ENCODE peak calls at places on chromosomes 4 and X, in eight cellular contexts. P, Z, K, I, V, H, E and N are unnamed samples. For H3K36me3, the result is how much of the 10 kb centered on the place peaks cover.

GRCh38 chr4:55445921-55446577 is 50.3 kb downstream of the TMEM165 start:
- DNase-seq in P (no peak), Z (no peak), K (no peak), I (no peak), V (no peak), H (peak), E (no peak), N (peak)

GRCh38 chrX:56503941-56504673 is 59.3 kb upstream of the UBQLN2 start:
- DNase-seq in P (no peak), Z (no peak), K (no peak), I (peak), V (no peak), H (no peak), E (no peak), N (no peak)

GRCh38 chr4:53189011-53189410 is 176.8 kb downstream of the SCFD2 start:
- DNase-seq in P (no peak), Z (no peak), K (no peak), I (peak), V (no peak), H (peak), E (no peak), N (peak)

GRCh38 chr4:1775731-1776500 is 17.2 kb upstream of the FGFR3 start:
- DNase-seq in P (no peak), Z (no peak), K (peak), I (peak), V (peak), H (no peak), E (no peak), N (no peak)

GRCh38 chr4:172850838-172851237 is 317.8 kb upstream of the GALNT7 start:
- DNase-seq in P (no peak), Z (no peak), K (no peak), I (peak), V (no peak), H (peak), E (no peak), N (peak)

GRCh38 chr4:100042235-100042634 is 92.2 kb upstream of the H2AZ1 start:
- DNase-seq in P (no peak), Z (no peak), K (no peak), I (peak), V (no peak), H (no peak), E (no peak), N (no peak)

GRCh38 chr4:176380352-176381157 is 60.8 kb downstream of the SPCS3 start:
- DNase-seq in P (no peak), Z (no peak), K (no peak), I (no peak), V (no peak), H (no peak), E (no peak), N (no peak)

GRCh38 chr4:108360857-108361820 is 192.4 kb upstream of the LEF1 start:
- DNase-seq in P (peak), Z (peak), K (peak), I (peak), V (peak), H (peak), E (peak), N (peak)

GRCh38 chr4:2433609-2434350 is 15.0 kb downstream of the CFAP99 start:
- DNase-seq in P (peak), Z (no peak), K (no peak), I (no peak), V (peak), H (no peak), E (no peak), N (no peak)

GRCh38 chrX:1246816-1247215 is 21.8 kb upstream of the CSF2RA start:
- DNase-seq in P (no peak), Z (peak), K (peak), I (peak), V (peak), H (peak), E (peak), N (peak)

GRCh38 chr4:169565606-169566351 is 46.6 kb downstream of the NEK1 start:
- DNase-seq in P (no peak), Z (no peak), K (no peak), I (no peak), V (no peak), H (no peak), E (no peak), N (no peak)

GRCh38 chr4:158302076-158302866 is 92.0 kb downstream of the TMEM144 start:
- DNase-seq in P (no peak), Z (no peak), K (no peak), I (peak), V (no peak), H (no peak), E (no peak), N (peak)

GRCh38 chr4:89161841-89162240 is 50.5 kb downstream of the TIGD2 start:
- DNase-seq in P (no peak), Z (no peak), K (no peak), I (peak), V (no peak), H (peak), E (no peak), N (no peak)

GRCh38 chr4:46389301-46389761 is 597 bp downstream of the GABRA2 start:
- DNase-seq in P (no peak), Z (no peak), K (peak), I (peak), V (peak), H (no peak), E (no peak), N (no peak)

GRCh38 chrX:138858946-138859345 is 147.4 kb upstream of the FGF13 start:
- DNase-seq in P (no peak), Z (no peak), K (no peak), I (no peak), V (no peak), H (no peak), E (no peak), N (no peak)

GRCh38 chrX:131802836-131803626 is 220.1 kb upstream of the STK26 start:
- DNase-seq in P (no peak), Z (no peak), K (no peak), I (peak), V (peak), H (no peak), E (peak), N (no peak)

GRCh38 chr4:152220201-152220666 is 315.7 kb downstream of the FBXW7 start:
- DNase-seq in P (no peak), Z (no peak), K (no peak), I (no peak), V (no peak), H (no peak), E (no peak), N (no peak)

GRCh38 chrX:109472939-109473713 is 8.8 kb downstream of the GUCY2F start:
- DNase-seq in P (no peak), Z (peak), K (peak), I (peak), V (peak), H (peak), E (peak), N (peak)

GRCh38 chrX:20606831-20607230 is 340.1 kb upstream of the RPS6KA3 start:
- DNase-seq in P (no peak), Z (no peak), K (no peak), I (no peak), V (no peak), H (no peak), E (no peak), N (no peak)

GRCh38 chr4:105147226-105148151 is 813 bp downstream of the TET2 start:
- DNase-seq in P (peak), Z (no peak), K (peak), I (peak), V (peak), H (peak), E (peak), N (no peak)

GRCh38 chr4:156749791-156750403 is 221.7 kb downstream of the PDGFC start:
- DNase-seq in P (no peak), Z (no peak), K (no peak), I (peak), V (no peak), H (no peak), E (no peak), N (no peak)

GRCh38 chr4:46648088-46648744 is 258.3 kb upstream of the GABRA2 start:
- DNase-seq in P (no peak), Z (peak), K (peak), I (no peak), V (peak), H (no peak), E (no peak), N (no peak)

GRCh38 chrX:1466971-1467561 is 14.4 kb upstream of the ASMTL start:
- DNase-seq in P (no peak), Z (no peak), K (no peak), I (no peak), V (peak), H (peak), E (no peak), N (no peak)

GRCh38 chrX:283115-283845 is 2.1 kb downstream of the PLCXD1 start:
- DNase-seq in P (peak), Z (peak), K (peak), I (peak), V (peak), H (peak), E (peak), N (peak)

GRCh38 chr4:142817442-142817841 is 28.7 kb downstream of the INPP4B start:
- DNase-seq in P (no peak), Z (no peak), K (peak), I (peak), V (no peak), H (peak), E (no peak), N (peak)

GRCh38 chrX:16469870-16470269 is 180.1 kb upstream of the S100G start:
- DNase-seq in P (no peak), Z (no peak), K (peak), I (no peak), V (peak), H (no peak), E (no peak), N (no peak)

GRCh38 chr4:109864134-109864533 is 16.2 kb downstream of the LRIT3 start:
- DNase-seq in P (no peak), Z (no peak), K (no peak), I (no peak), V (no peak), H (no peak), E (no peak), N (no peak)

GRCh38 chr4:137674066-137674465 is 141.8 kb upstream of the PCDH18 start:
- DNase-seq in P (no peak), Z (no peak), K (no peak), I (no peak), V (no peak), H (no peak), E (no peak), N (no peak)

GRCh38 chr4:138035781-138036258 is 206.3 kb downstream of the SLC7A11 start:
- DNase-seq in P (no peak), Z (no peak), K (peak), I (peak), V (peak), H (peak), E (no peak), N (peak)

GRCh38 chr4:105594094-105595010 is 41.9 kb downstream of the ARHGEF38 start:
- DNase-seq in P (no peak), Z (no peak), K (no peak), I (no peak), V (no peak), H (no peak), E (no peak), N (no peak)

GRCh38 chrX:21655901-21656586 is 2.1 kb downstream of the KLHL34 start:
- DNase-seq in P (no peak), Z (no peak), K (no peak), I (no peak), V (no peak), H (no peak), E (no peak), N (no peak)

GRCh38 chrX:12370444-12371089 is 232.3 kb downstream of the FRMPD4 start:
- DNase-seq in P (no peak), Z (no peak), K (no peak), I (peak), V (no peak), H (no peak), E (no peak), N (peak)

GRCh38 chr4:5137927-5138326 is 86.6 kb downstream of the STK32B start:
- DNase-seq in P (no peak), Z (no peak), K (no peak), I (no peak), V (no peak), H (no peak), E (no peak), N (no peak)

GRCh38 chrX:74656079-74656745 is 41.8 kb upstream of the RLIM start:
- DNase-seq in P (no peak), Z (peak), K (no peak), I (no peak), V (peak), H (no peak), E (no peak), N (no peak)

GRCh38 chr4:133152330-133152791 is 3.3 kb downstream of the PCDH10 start:
- DNase-seq in P (no peak), Z (no peak), K (peak), I (peak), V (peak), H (no peak), E (no peak), N (no peak)

GRCh38 chr4:73450398-73451004 is 14.5 kb downstream of the AFP start:
- DNase-seq in P (no peak), Z (no peak), K (peak), I (peak), V (peak), H (peak), E (no peak), N (peak)

GRCh38 chr4:107392951-107393350 is 327.1 kb downstream of the PAPSS1 start:
- DNase-seq in P (peak), Z (no peak), K (no peak), I (peak), V (no peak), H (peak), E (peak), N (no peak)

GRCh38 chrX:132610536-132610935 is 121.7 kb upstream of the MBNL3 start:
- DNase-seq in P (no peak), Z (no peak), K (no peak), I (no peak), V (no peak), H (no peak), E (no peak), N (no peak)

DNA sequence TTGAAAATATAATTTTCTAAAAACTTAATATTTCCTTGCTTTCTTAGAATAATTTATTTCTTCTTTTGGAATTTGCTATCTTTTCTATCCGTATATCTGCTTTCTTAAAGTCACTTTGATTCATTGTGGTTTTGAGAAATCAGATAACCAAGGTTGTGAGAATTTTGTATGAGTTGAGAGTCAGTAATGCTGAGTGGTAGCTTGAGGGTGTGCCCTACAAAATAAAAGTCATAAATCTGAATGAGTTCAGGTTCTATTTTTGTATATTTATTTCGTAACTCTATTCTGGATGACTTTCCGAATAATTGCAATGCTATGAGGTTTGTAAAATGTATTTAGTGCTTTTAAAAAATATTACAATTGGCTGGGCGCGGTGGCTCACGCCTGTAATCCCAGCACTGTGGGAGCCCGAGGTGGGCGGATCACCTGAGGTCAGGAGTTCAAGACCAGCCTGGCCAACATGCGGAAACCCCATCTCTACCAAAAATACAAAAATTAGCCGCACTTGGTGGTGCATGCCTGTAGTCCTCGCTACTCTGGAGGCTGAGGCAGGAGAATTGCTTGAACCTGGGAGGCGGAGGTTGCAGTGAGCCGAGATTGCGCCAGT is 8.9 kb downstream of the COPS4 start:
- DNase-seq in P (no peak), Z (no peak), K (no peak), I (peak), V (no peak), H (no peak), E (peak), N (peak)
- H3K36me3 ChIP-seq in P (under half), Z (under half), K (under half), I (under half), V (under half), H (under half), E (under half), N (under half)

GRCh38 chrX:153784325-153784967 is 3.6 kb downstream of the SRPK3 start:
- DNase-seq in P (no peak), Z (no peak), K (no peak), I (no peak), V (no peak), H (no peak), E (no peak), N (no peak)
- H3K36me3 ChIP-seq in P (under half), Z (under half), K (under half), I (under half), V (under half), H (under half), E (under half), N (under half)

GRCh38 chr4:148204892-148205291 is 237.3 kb downstream of the NR3C2 start:
- DNase-seq in P (no peak), Z (no peak), K (no peak), I (no peak), V (no peak), H (no peak), E (no peak), N (no peak)

GRCh38 chr4:148205481-148205880 is 236.7 kb downstream of the NR3C2 start:
- DNase-seq in P (no peak), Z (no peak), K (no peak), I (no peak), V (no peak), H (no peak), E (no peak), N (no peak)

GRCh38 chr4:148203056-148203898 is 238.9 kb downstream of the NR3C2 start:
- DNase-seq in P (no peak), Z (peak), K (peak), I (no peak), V (no peak), H (no peak), E (peak), N (no peak)

GRCh38 chr4:148204171-148204570 is 238.0 kb downstream of the NR3C2 start:
- DNase-seq in P (no peak), Z (no peak), K (no peak), I (no peak), V (no peak), H (no peak), E (no peak), N (no peak)

GRCh38 chr4:148200960-148201359 is 241.3 kb downstream of the NR3C2 start:
- DNase-seq in P (no peak), Z (no peak), K (no peak), I (no peak), V (no peak), H (no peak), E (no peak), N (no peak)
- H3K36me3 ChIP-seq in P (under half), Z (under half), K (under half), I (under half), V (under half), H (under half), E (under half), N (under half)

DNA sequence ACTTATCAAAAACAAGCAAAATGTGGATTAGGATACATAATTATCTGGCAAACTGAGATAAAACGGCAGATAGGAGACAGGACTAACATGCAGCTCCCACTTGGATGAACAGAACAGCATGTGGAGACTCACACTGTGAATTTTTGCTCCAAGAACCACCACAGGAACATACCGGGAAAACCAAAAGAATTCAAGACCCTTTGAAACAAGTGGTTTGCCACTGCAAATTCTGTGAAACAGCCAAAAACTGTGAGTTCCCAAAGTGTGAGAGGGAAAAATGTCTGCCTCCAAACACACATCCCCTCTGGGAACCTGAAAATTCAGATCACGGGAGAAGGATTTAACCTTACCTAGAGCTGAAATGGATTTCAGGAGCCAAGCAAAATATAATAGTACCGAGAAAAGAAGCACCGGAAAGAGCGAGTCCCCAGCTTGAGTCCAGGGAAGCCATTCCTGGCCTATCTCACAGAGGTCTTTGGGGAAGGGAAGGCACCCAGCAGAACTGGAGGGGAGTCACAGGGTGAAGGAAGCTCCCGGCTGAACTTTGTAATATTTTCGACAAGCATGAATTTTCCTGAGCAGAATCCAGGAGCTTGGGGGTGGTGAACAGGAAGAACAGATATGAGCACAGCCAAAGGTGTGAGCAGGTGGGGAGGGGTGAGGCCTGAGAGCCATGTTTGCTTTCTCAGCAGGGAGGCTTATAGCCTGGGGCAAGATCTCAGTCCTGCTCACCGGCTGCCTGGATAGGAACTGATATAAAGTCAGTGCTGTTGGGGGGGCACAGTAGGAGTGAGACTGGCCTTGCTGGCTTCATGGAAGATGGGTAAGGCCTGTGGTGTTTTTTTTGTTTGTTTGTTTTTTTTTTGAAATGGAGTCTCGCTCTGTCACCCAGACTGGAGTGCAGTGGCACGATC is 23.9 kb downstream of the MANBA start:
- DNase-seq in P (no peak), Z (no peak), K (no peak), I (no peak), V (peak), H (no peak), E (no peak), N (no peak)
- H3K36me3 ChIP-seq in P (under half), Z (under half), K (under half), I (under half), V (under half), H (under half), E (under half), N (under half)

GRCh38 chrX:77436271-77436670 is 10.9 kb upstream of the FGF16 start:
- DNase-seq in P (no peak), Z (no peak), K (no peak), I (no peak), V (no peak), H (no peak), E (no peak), N (no peak)

GRCh38 chrX:77431227-77431626 is 16.0 kb upstream of the FGF16 start:
- DNase-seq in P (no peak), Z (no peak), K (no peak), I (peak), V (no peak), H (no peak), E (no peak), N (no peak)

GRCh38 chrX:77432998-77433397 is 14.2 kb upstream of the FGF16 start:
- DNase-seq in P (no peak), Z (no peak), K (no peak), I (no peak), V (no peak), H (no peak), E (no peak), N (no peak)

GRCh38 chrX:77436682-77437081 is 10.5 kb upstream of the FGF16 start:
- DNase-seq in P (no peak), Z (no peak), K (no peak), I (no peak), V (no peak), H (peak), E (no peak), N (peak)

DNA sequence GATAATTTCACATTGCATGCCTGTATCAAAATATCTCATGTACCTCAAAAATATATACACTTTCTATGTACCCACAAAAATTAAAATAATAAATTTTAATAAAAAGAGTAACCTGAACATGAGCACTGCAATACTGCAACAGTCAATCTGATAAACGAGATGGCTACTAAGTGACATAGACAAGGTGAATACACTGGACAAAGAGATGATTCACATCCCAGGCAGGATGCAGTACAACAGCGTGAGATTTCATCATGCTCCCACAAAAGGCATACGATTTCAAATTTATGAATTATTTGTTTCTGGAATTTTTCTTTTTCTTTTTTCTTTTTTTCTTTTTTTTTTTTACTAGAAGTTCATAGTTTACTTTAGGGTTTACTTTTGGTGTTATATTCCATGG is 12.2 kb upstream of the FGF16 start:
- DNase-seq in P (no peak), Z (no peak), K (no peak), I (no peak), V (no peak), H (no peak), E (no peak), N (no peak)
- H3K36me3 ChIP-seq in P (under half), Z (under half), K (under half), I (under half), V (under half), H (under half), E (under half), N (under half)

GRCh38 chr4:82428969-82429727 is 1.1 kb downstream of the HNRNPDL start:
- DNase-seq in P (peak), Z (peak), K (peak), I (peak), V (peak), H (peak), E (peak), N (peak)
- H3K36me3 ChIP-seq in P (under half), Z (half or more), K (under half), I (under half), V (under half), H (half or more), E (under half), N (under half)

GRCh38 chrX:2855761-2856160 is 27.0 kb downstream of the GYG2 start:
- DNase-seq in P (no peak), Z (no peak), K (no peak), I (no peak), V (no peak), H (no peak), E (no peak), N (no peak)
- H3K36me3 ChIP-seq in P (under half), Z (half or more), K (under half), I (half or more), V (under half), H (under half), E (under half), N (under half)